ENCODE peak calls at places on chromosomes 6 and 20, in six cellular contexts. K, A, F, B, C and T are unnamed samples.
A peak's percentile ranks its signal among the peaks of the same experiment; 100 is the strongest.

GRCh38 chr20:47724910-47725247 is 60.4 kb downstream of the SULF2 start:
- DNase-seq in K (no peak), A (no peak), F (no peak), B (no peak), C (no peak), T (no peak)

GRCh38 chr20:33796263-33796906 is 14.8 kb upstream of the CHMP4B start:
- DNase-seq in K (no peak), A (no peak), F (no peak), B (no peak), C (no peak), T (no peak)

GRCh38 chr20:14925286-14925685 is 587.9 kb upstream of the FLRT3 start:
- DNase-seq in K (no peak), A (peak; percentile 14), F (no peak), B (no peak), C (peak; percentile 26), T (no peak)

GRCh38 chr20:9912858-9913434 is 74.1 kb upstream of the PAK5 start:
- DNase-seq in K (peak; percentile 45), A (peak; percentile 55), F (peak; percentile 18), B (peak; percentile 62), C (peak; percentile 12), T (peak; percentile 59)

GRCh38 chr6:37674161-37674560 is 23.5 kb downstream of the MDGA1 start:
- DNase-seq in K (no peak), A (no peak), F (no peak), B (no peak), C (no peak), T (peak; percentile 40)

GRCh38 chr20:32982617-32983458 is 21.4 kb downstream of the SUN5 start:
- DNase-seq in K (no peak), A (no peak), F (peak; percentile 30), B (no peak), C (peak; percentile 69), T (peak; percentile 34)

GRCh38 chr20:54292186-54292585 is 84.3 kb downstream of the PFDN4 start:
- DNase-seq in K (no peak), A (peak; percentile 31), F (no peak), B (no peak), C (no peak), T (no peak)

GRCh38 chr6:6246539-6246938 is 73.9 kb downstream of the F13A1 start:
- DNase-seq in K (no peak), A (no peak), F (peak; percentile 28), B (no peak), C (no peak), T (peak; percentile 13)

GRCh38 chr6:80531676-80532619 is 425.5 kb downstream of the BCKDHB start:
- DNase-seq in K (no peak), A (peak; percentile 55), F (no peak), B (no peak), C (peak; percentile 38), T (no peak)

GRCh38 chr6:23091795-23092194 is 522.4 kb downstream of the HDGFL1 start:
- DNase-seq in K (no peak), A (no peak), F (no peak), B (no peak), C (no peak), T (no peak)

GRCh38 chr20:3970016-3970415 is 45.3 kb downstream of the RNF24 start:
- DNase-seq in K (peak; percentile 36), A (no peak), F (no peak), B (no peak), C (no peak), T (no peak)

GRCh38 chr6:150099953-150100352 is 31.0 kb upstream of the ULBP3 start:
- DNase-seq in K (no peak), A (no peak), F (no peak), B (no peak), C (no peak), T (no peak)

GRCh38 chr6:8383584-8383983 is 51.8 kb downstream of the SLC35B3 start:
- DNase-seq in K (peak; percentile 63), A (no peak), F (no peak), B (no peak), C (no peak), T (no peak)

GRCh38 chr20:38573381-38573780 is 7.6 kb upstream of the ADIG start:
- DNase-seq in K (no peak), A (no peak), F (no peak), B (no peak), C (no peak), T (no peak)

GRCh38 chr6:21666200-21666671 is 72.7 kb downstream of the SOX4 start:
- DNase-seq in K (peak; percentile 85), A (no peak), F (no peak), B (no peak), C (no peak), T (peak; percentile 56)

GRCh38 chr20:52972965-52973819 is 1.0 kb downstream of the TSHZ2 start:
- DNase-seq in K (peak; percentile 54), A (no peak), F (no peak), B (peak; percentile 55), C (no peak), T (peak; percentile 54)

DNA sequence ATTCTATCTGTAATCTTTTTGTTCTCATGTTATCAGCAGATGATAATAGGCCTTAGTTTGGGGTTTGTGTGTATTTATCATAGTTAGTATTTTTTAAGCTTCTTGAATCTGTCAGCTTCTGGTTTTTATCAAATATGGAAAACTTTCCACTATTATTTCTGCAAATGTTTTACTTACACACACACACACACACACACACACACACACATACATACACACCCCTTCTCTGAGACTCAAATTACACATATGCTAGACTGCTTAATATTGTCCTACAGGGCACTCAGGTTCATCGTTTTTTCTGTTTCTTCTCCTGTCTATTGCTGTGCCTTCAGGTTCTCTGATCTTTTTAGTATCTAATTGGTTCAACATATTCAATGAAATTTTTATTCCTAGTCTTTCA is 74.5 kb downstream of the RPP40 start:
- DNase-seq in K (no peak), A (peak; percentile 49), F (no peak), B (no peak), C (no peak), T (no peak)
- TF ChIP-seq CTCF in K (no peak), A (no peak), F (no peak), B (no peak), C (no peak), T (no peak)

GRCh38 chr6:73047801-73048200 is 177.5 kb downstream of the KHDC1L start:
- DNase-seq in K (no peak), A (no peak), F (no peak), B (no peak), C (no peak), T (no peak)
- TF ChIP-seq CTCF in K (no peak), A (no peak), F (no peak), B (no peak), C (no peak), T (no peak)

DNA sequence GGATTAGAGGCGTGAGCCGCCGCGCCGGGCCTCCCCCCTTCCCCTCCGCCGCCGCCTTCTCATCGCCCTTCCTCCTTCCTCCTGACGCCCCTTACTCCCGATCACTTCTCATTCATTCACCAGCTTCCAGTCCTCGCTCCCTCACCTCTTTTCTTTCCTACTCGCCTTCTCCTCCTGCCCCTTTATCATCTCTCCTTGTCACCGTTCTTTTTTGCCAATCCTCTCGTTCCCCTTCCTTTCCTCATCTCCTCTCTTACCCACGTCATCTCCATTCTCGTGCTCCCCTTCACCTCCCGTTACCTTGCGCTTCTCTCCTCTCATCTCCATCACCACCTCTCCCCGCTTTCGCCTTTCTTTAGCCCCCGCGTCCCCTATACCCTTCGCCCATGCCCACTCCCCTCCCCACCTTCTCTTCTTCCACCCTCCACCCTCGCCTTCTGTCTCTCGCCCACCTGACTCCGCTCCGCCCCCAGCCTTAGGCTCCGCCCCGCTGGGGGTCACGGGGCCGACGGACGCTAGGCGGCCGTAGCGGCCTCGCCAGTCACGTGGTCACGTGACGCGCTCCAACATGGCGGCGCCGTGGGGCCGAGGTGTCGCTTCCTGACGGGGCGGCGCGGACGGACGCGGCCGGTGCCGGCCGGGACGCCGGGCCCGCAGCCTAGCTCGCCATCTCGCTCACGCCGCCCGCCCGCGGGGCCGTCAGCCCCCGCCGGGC is at the start of gene ARFGEF2:
- DNase-seq in K (peak; percentile 94), A (peak; percentile 93), F (peak; percentile 93), B (peak; percentile 90), C (peak; percentile 74), T (peak; percentile 96)
- TF ChIP-seq CTCF in K (no peak), A (no peak), F (no peak), B (no peak), C (no peak), T (no peak)

GRCh38 chr6:135854799-135855198 is 3.3 kb downstream of the PDE7B start:
- DNase-seq in K (no peak), A (no peak), F (no peak), B (no peak), C (no peak), T (no peak)

GRCh38 chr6:135851442-135852271 is at the start of gene PDE7B:
- DNase-seq in K (peak; percentile 76), A (peak; percentile 99), F (peak; percentile 45), B (peak; percentile 84), C (peak; percentile 99), T (peak; percentile 46)

GRCh38 chr6:135853227-135853626 is 1.7 kb downstream of the PDE7B start:
- DNase-seq in K (no peak), A (peak; percentile 71), F (no peak), B (no peak), C (no peak), T (no peak)

GRCh38 chr6:135852775-135853174 is 1.3 kb downstream of the PDE7B start:
- DNase-seq in K (no peak), A (no peak), F (no peak), B (no peak), C (no peak), T (no peak)

DNA sequence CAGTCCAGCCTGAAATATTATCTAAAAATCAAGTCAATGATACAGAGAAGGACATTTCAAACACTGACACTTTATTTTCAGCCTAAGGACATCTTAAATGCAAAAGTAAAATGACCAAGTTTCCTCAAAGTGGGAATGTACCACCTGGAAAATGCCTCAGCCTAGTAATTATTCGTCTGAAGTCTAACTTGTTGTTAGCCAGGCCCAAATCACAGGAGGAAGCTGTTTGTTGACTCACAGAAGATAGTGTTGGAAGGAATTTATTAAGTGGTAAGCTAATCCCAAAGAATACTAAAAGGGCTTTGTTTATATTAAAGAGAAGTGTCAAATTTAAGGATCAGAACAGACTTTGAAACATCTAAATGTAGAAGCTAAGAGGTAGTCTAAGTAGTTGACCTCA is 2.5 kb downstream of the PDE7B start:
- DNase-seq in K (no peak), A (peak; percentile 60), F (no peak), B (no peak), C (no peak), T (no peak)
- TF ChIP-seq CTCF in K (no peak), A (no peak), F (no peak), B (no peak), C (no peak), T (no peak)